ENCODE peak calls at places on chromosomes 7 and 10, in seven cellular contexts. R is PC-9, M is small intestine, A is T47D, N is NCI-H774, E is retina, C is T-helper 17 cell. X is an unnamed sample.
A peak's percentile ranks its signal among the peaks of the same experiment; 100 is the strongest.

GRCh38 chr7:4803397-4804241 is 28.2 kb downstream of the AP5Z1 start:
- DNase-seq in E (no peak), A (no peak), N (no peak), C (no peak), R (no peak), M (no peak), X (no peak)

GRCh38 chr10:102714621-102715455 is at the start of gene SFXN2:
- DNase-seq in R (no peak), N (no peak), E (no peak), A (peak; percentile 74), C (peak; percentile 36), M (no peak), X (peak; percentile 47)

GRCh38 chr7:142925413-142925812 is 8.1 kb downstream of the TRPV5 start:
- DNase-seq in R (no peak), C (no peak), A (no peak), E (no peak), N (no peak), M (no peak), X (no peak)

GRCh38 chr10:50635286-50635685 is 11.5 kb upstream of the SGMS1 start:
- DNase-seq in E (no peak), N (no peak), A (no peak), C (no peak), R (no peak), M (no peak), X (no peak)

GRCh38 chr7:19239951-19240350 is 94.7 kb upstream of the FERD3L start:
- DNase-seq in R (no peak), E (no peak), M (no peak), N (no peak), A (no peak), C (no peak), X (no peak)

GRCh38 chr7:40777913-40778312 is 643.1 kb downstream of the SUGCT start:
- DNase-seq in R (no peak), N (no peak), M (no peak), A (no peak), C (no peak), E (no peak), X (no peak)

GRCh38 chr7:140617081-140617480 is 23.5 kb downstream of the DENND2A start:
- DNase-seq in R (no peak), E (no peak), A (no peak), M (no peak), C (no peak), N (no peak), X (no peak)

GRCh38 chr10:96701265-96701664 is 19.0 kb downstream of the PIK3AP1 start:
- DNase-seq in C (no peak), A (no peak), R (no peak), E (no peak), N (no peak), M (no peak), X (no peak)

GRCh38 chr7:44982535-44982923 is 3.7 kb upstream of the MYO1G start:
- DNase-seq in R (no peak), C (no peak), N (no peak), E (no peak), M (no peak), A (no peak), X (no peak)

GRCh38 chr7:71320916-71321315 is 189.0 kb downstream of the GALNT17 start:
- DNase-seq in A (no peak), N (no peak), M (no peak), E (no peak), C (no peak), R (no peak), X (no peak)

GRCh38 chr7:41163991-41164390 is 538.9 kb downstream of the INHBA start:
- DNase-seq in R (no peak), E (no peak), C (no peak), A (no peak), M (no peak), N (no peak), X (no peak)

GRCh38 chr10:77967611-77968022 is 41.1 kb upstream of the DLG5 start:
- DNase-seq in N (no peak), E (peak; percentile 63), C (no peak), M (no peak), A (no peak), R (no peak), X (no peak)

GRCh38 chr7:27994639-27995038 is 186.0 kb downstream of the JAZF1 start:
- DNase-seq in A (no peak), E (no peak), N (peak; percentile 56), R (no peak), M (peak; percentile 19), C (no peak), X (peak; percentile 45)

GRCh38 chr10:96025566-96025965 is 17.8 kb upstream of the CCNJ start:
- DNase-seq in M (peak; percentile 12), E (no peak), R (no peak), N (no peak), A (peak; percentile 62), C (no peak), X (no peak)

GRCh38 chr7:38306136-38306535 is 32.7 kb upstream of the TARP start:
- DNase-seq in N (no peak), E (no peak), A (peak; percentile 75), C (no peak), M (no peak), R (peak; percentile 44), X (no peak)

GRCh38 chr7:20158684-20159083 is 58.5 kb downstream of the MACC1 start:
- DNase-seq in A (peak; percentile 35), R (no peak), N (no peak), C (no peak), E (no peak), M (peak; percentile 27), X (no peak)

GRCh38 chr7:73869011-73869785 is 8.2 kb downstream of the TMEM270 start:
- DNase-seq in N (no peak), C (no peak), A (no peak), R (no peak), E (no peak), M (no peak), X (no peak)

GRCh38 chr7:140638311-140638791 is 2.3 kb downstream of the DENND2A start:
- DNase-seq in R (peak; percentile 90), M (no peak), A (peak; percentile 6), N (no peak), E (peak; percentile 49), C (no peak), X (no peak)

GRCh38 chr7:875051-875450 is 1.3 kb upstream of the GET4 start:
- DNase-seq in M (no peak), R (no peak), E (no peak), A (no peak), C (no peak), N (peak; percentile 90), X (no peak)

GRCh38 chr7:158263110-158263963 is 324.3 kb downstream of the PTPRN2 start:
- DNase-seq in C (no peak), A (no peak), E (no peak), N (no peak), R (no peak), M (no peak), X (peak; percentile 31)

GRCh38 chr10:131652416-131652815 is 248.4 kb upstream of the PPP2R2D start:
- DNase-seq in C (no peak), N (no peak), R (no peak), M (no peak), A (no peak), E (peak; percentile 28), X (no peak)

GRCh38 chr10:25896421-25896820 is 37.6 kb upstream of the MYO3A start:
- DNase-seq in A (no peak), E (no peak), R (no peak), M (no peak), C (no peak), N (no peak), X (no peak)

GRCh38 chr10:129161184-129161583 is 305.9 kb upstream of the MGMT start:
- DNase-seq in A (peak; percentile 58), R (no peak), N (no peak), C (no peak), E (no peak), M (no peak), X (no peak)

GRCh38 chr7:112929411-112929810 is 139.2 kb upstream of the TMEM168 start:
- DNase-seq in C (no peak), A (no peak), N (no peak), M (no peak), E (no peak), R (no peak), X (no peak)

GRCh38 chr7:155962191-155962967 is 150.1 kb upstream of the SHH start:
- DNase-seq in R (peak; percentile 86), E (no peak), M (peak; percentile 85), N (no peak), C (no peak), A (no peak), X (no peak)

GRCh38 chr7:134527979-134528371 is 608 bp downstream of the AKR1B10 start:
- DNase-seq in C (no peak), A (no peak), E (no peak), R (peak; percentile 56), M (no peak), N (no peak), X (no peak)

GRCh38 chr7:85023066-85023687 is 163.7 kb downstream of the SEMA3D start:
- DNase-seq in C (no peak), E (peak; percentile 70), A (peak; percentile 73), R (no peak), M (peak; percentile 42), N (no peak), X (no peak)

GRCh38 chr10:132526676-132527075 is 10.9 kb upstream of the INPP5A start:
- DNase-seq in C (no peak), N (no peak), E (no peak), R (no peak), M (no peak), A (no peak), X (peak; percentile 7)

GRCh38 chr7:1137517-1138167 is 22.4 kb downstream of the ZFAND2A start:
- DNase-seq in C (no peak), E (peak; percentile 59), A (no peak), N (no peak), M (no peak), R (no peak), X (no peak)

GRCh38 chr7:138493535-138493934 is 33.5 kb downstream of the TRIM24 start:
- DNase-seq in C (no peak), R (no peak), M (no peak), E (peak; percentile 30), A (no peak), N (no peak), X (no peak)

X was measured in transverse colon.